ENCODE peak calls at places on chromosomes 16 and 17, in six cellular contexts. H is Daoy; X is NCI-H1048; A is ELR; F is T-helper 17 cell; Y is stimulated activated naive B cell treated with anti-CD40 and anti-IgM and Interleukin-4, amounts not matched to agents 10 μg/mL and 1 μg/mL and 100 μg/mL, for 72 hours. N is an unnamed sample.

GRCh38 chr17:57404807-57405485 is 148.6 kb downstream of the MSI2 start:
- DNase-seq in H (no peak), Y (no peak), F (no peak), X (no peak), A (no peak), N (no peak)

GRCh38 chr17:39152134-39152884 is 872 bp upstream of the PLXDC1 start:
- DNase-seq in A (no peak), H (peak), F (peak), X (no peak), Y (no peak), N (no peak)

GRCh38 chr16:74296465-74297295 is at the start of gene PSMD7:
- DNase-seq in F (peak), H (peak), A (peak), X (peak), Y (peak), N (peak)

GRCh38 chr17:29005936-29006438 is at the start of gene SEZ6:
- DNase-seq in Y (peak), A (peak), H (peak), X (peak), F (peak), N (peak)

GRCh38 chr16:76913046-76913445 is 277.9 kb upstream of the MON1B start:
- DNase-seq in F (no peak), X (no peak), H (peak), Y (no peak), A (no peak), N (no peak)

GRCh38 chr16:87066695-87067556 is 250.3 kb downstream of the C16orf95 start:
- DNase-seq in Y (no peak), H (no peak), F (no peak), X (no peak), A (no peak), N (no peak)

GRCh38 chr16:86924537-86924936 is 346.2 kb downstream of the FOXL1 start:
- DNase-seq in A (peak), F (no peak), Y (no peak), X (no peak), H (peak), N (no peak)

GRCh38 chr17:6684881-6685767 is 28.0 kb downstream of the SLC13A5 start:
- DNase-seq in X (no peak), Y (no peak), A (no peak), H (no peak), F (no peak), N (no peak)

GRCh38 chr17:39641119-39641496 is 4.2 kb downstream of the STARD3 start:
- DNase-seq in H (no peak), F (no peak), X (no peak), A (no peak), Y (no peak), N (no peak)

GRCh38 chr17:27349540-27350021 is 55.7 kb downstream of the WSB1 start:
- DNase-seq in F (no peak), Y (no peak), X (no peak), A (peak), H (no peak), N (no peak)

GRCh38 chr16:57802635-57803412 is 533 bp upstream of the KIFC3 start:
- DNase-seq in H (peak), A (no peak), F (no peak), X (no peak), Y (no peak), N (no peak)

GRCh38 chr17:16584273-16584995 is 15.4 kb upstream of the ZNF287 start:
- DNase-seq in X (peak), F (peak), A (peak), Y (peak), H (peak), N (peak)

GRCh38 chr17:67353929-67354557 is 12.3 kb downstream of the PSMD12 start:
- DNase-seq in Y (no peak), F (no peak), H (no peak), A (no peak), X (no peak), N (no peak)

GRCh38 chr17:75019710-75020109 is 7.2 kb downstream of the MRPL58 start:
- DNase-seq in X (no peak), F (no peak), H (no peak), Y (no peak), A (no peak), N (no peak)

GRCh38 chr16:35102780-35103403 is 1643.5 kb downstream of the TP53TG3F start:
- DNase-seq in H (no peak), X (no peak), F (no peak), A (no peak), Y (no peak), N (no peak)

GRCh38 chr17:43949777-43950176 is 4.0 kb downstream of the PYY start:
- DNase-seq in H (no peak), Y (no peak), F (no peak), X (no peak), A (no peak), N (no peak)

GRCh38 chr17:82366749-82367148 is 4.8 kb upstream of the UTS2R start:
- DNase-seq in F (no peak), Y (no peak), A (no peak), X (no peak), H (no peak), N (no peak)

GRCh38 chr17:4747847-4748246 is 8.1 kb upstream of the CXCL16 start:
- DNase-seq in A (no peak), Y (no peak), F (no peak), X (no peak), H (no peak), N (no peak)

GRCh38 chr17:19664821-19665181 is 16.2 kb downstream of the ALDH3A2 start:
- DNase-seq in Y (no peak), A (no peak), F (no peak), H (no peak), X (no peak), N (no peak)

GRCh38 chr17:11212792-11213191 is 28.2 kb upstream of the SHISA6 start:
- DNase-seq in X (no peak), H (no peak), A (no peak), F (no peak), Y (no peak), N (no peak)

GRCh38 chr17:10177921-10178788 is 20.3 kb downstream of the GAS7 start:
- DNase-seq in F (no peak), A (peak), H (peak), Y (no peak), X (no peak), N (no peak)

GRCh38 chr16:31105677-31106213 is 2.4 kb upstream of the BCKDK start:
- DNase-seq in F (peak), A (peak), Y (peak), X (no peak), H (peak), N (peak)

GRCh38 chr17:6353161-6353560 is 81.8 kb downstream of the AIPL1 start:
- DNase-seq in F (no peak), A (no peak), H (no peak), Y (no peak), X (no peak), N (no peak)

N was measured in germinal center.